ENCODE peak calls at places on chromosomes 6 and 20, in four cellular contexts. N is fibroblast of pulmonary artery, F is astrocyte of the cerebellum, T is tibial artery. C is an unnamed sample.

GRCh38 chr20:33893314-33893713 is 82.2 kb downstream of the CHMP4B start:
- DNase-seq in N (peak; percentile 43), F (no peak), T (no peak), C (no peak)

GRCh38 chr20:1185781-1186334 is 1.1 kb upstream of the TMEM74B start:
- DNase-seq in N (peak; percentile 48), F (no peak), T (no peak), C (peak; percentile 52)

GRCh38 chr6:156378853-156379252 is 398.3 kb upstream of the ARID1B start:
- DNase-seq in N (no peak), F (no peak), T (no peak), C (no peak)

GRCh38 chr6:166446146-166446545 is 63.4 kb upstream of the MPC1 start:
- DNase-seq in N (no peak), F (no peak), T (no peak), C (no peak)

GRCh38 chr6:166005846-166006592 is 161.6 kb downstream of the TBXT start:
- DNase-seq in N (peak; percentile 91), F (peak; percentile 74), T (peak; percentile 81), C (peak; percentile 87)

GRCh38 chr6:32945953-32946352 is 5.1 kb upstream of the HLA-DMB start:
- DNase-seq in N (no peak), F (no peak), T (no peak), C (no peak)

GRCh38 chr6:65557224-65557623 is 149.8 kb downstream of the EYS start:
- DNase-seq in N (no peak), F (no peak), T (no peak), C (no peak)

GRCh38 chr6:149446791-149447376 is 37.9 kb downstream of the ZC3H12D start:
- DNase-seq in N (no peak), F (no peak), T (peak; percentile 16), C (no peak)

GRCh38 chr6:149261364-149261763 is 56.1 kb upstream of the TAB2 start:
- DNase-seq in N (no peak), F (no peak), T (no peak), C (no peak)

DNA sequence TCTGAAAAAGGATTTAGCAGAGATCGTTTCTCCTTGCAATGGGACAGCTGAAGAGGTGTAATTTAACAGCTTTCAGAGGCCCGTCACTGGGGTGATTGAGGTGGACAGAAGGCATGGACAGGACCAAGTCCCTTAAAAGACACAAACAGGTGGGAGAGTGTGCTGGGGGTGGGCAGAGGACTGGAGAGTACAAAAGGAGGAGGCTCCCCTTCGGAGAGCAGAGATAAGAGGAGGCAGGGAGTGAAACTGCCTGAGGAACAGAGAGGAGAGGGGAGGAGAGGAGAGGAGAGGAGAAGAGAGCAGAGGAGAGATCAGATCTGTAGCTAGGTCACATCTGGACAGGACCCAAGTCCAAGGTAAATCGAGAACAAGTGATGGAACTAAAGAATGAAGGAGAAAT is 48.6 kb upstream of the PKHD1 start:
- DNase-seq in N (no peak), F (no peak), T (no peak), C (no peak)
- H3K4me3 ChIP-seq in N (no peak overlapping the region), F (no peak overlapping the region), T (no peak overlapping the region), C (no peak overlapping the region)

DNA sequence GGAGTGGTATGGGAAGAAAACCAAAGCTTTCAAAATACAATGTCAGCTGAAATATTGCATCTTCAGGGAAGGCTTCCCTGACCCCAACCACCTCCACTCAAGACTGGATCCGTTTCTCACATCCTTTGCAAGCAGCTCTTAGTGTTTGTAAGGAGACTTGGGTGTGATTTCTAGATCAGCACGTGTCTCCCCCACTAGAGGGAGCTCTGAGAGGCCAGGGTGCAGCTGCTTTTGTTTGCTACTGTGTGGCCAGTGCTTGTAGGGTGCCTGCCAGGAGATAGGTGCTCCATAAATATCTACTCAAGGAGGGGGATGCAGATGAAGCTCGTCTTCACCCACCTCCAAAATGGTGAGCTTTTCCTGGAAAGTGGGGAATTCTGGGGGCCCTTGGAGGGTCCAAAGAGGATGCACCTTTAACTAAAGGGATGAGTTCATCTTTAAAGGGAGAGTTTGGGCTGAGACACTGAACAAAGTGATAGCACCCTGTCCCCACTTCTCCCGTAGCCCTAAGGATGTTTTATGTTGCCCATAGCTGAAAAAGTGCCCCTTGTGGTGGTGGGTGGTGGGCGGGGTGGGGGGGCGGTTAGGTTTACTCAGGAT is 52.6 kb upstream of the MAFB start:
- DNase-seq in N (peak; percentile 57), F (no peak), T (no peak), C (peak; percentile 54)
- TF ChIP-seq CTCF in N (peak; percentile 75), F (peak; percentile 62), T (peak; percentile 57), C (peak; percentile 76)

GRCh38 chr6:54876871-54877270 is 30.3 kb downstream of the FAM83B start:
- DNase-seq in N (no peak), F (no peak), T (no peak), C (no peak)

GRCh38 chr6:54875539-54875938 is 29.0 kb downstream of the FAM83B start:
- DNase-seq in N (no peak), F (no peak), T (no peak), C (no peak)

GRCh38 chr6:54876365-54876764 is 29.8 kb downstream of the FAM83B start:
- DNase-seq in N (no peak), F (no peak), T (no peak), C (no peak)

GRCh38 chr6:54874349-54875048 is 27.9 kb downstream of the FAM83B start:
- DNase-seq in N (no peak), F (no peak), T (no peak), C (peak; percentile 38)

DNA sequence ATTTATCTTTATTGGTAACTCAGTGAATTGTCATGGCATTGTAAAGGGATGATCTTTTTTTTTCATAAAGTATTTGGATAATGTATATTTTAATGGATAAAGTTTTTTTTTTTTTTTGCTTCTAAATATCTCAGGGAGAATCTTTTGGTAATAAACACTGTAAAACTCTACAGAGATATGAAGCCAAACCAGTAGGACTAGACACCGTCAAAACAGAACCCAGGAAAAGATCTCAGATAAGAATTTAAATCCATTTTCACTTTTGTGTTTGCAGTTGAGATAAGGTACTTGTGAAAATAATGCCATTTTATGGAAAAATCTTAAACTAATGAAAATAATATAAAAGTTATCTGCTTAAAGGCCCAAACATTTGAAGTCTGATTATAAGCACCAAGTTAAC is 27.0 kb downstream of the FAM83B start:
- DNase-seq in N (no peak), F (no peak), T (no peak), C (peak; percentile 15)
- H3K4me3 ChIP-seq in N (no peak overlapping the region), F (no peak overlapping the region), T (no peak overlapping the region), C (no peak overlapping the region)

GRCh38 chr6:31113861-31114539 is 600 bp upstream of the PSORS1C1 start:
- DNase-seq in N (peak; percentile 37), F (peak; percentile 94), T (no peak), C (no peak)
- TF ChIP-seq CTCF in N (no peak), F (no peak), T (no peak), C (no peak)

DNA sequence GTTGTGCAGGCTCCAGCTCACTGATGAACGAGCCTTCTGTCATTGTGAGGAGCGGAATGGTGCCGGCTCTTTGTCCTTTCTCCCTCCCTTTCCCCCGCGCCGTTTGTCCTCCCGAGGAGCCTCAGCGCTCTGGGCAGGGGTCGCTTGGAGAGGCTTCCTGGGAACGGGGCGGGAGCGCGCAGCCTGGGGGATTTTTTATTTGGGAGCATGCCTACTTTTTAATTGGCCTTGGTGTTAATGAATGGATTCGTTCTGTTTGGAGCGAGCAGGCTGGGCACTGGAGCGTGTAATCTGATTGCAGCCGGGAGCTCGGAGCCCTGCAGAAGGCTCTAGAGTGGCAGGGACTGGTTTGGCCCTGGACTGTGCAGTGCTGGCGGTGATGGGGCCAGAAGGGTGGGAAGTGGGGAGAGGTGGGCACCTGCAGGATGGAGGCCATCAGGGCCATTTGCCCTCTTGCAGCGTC is 118.8 kb downstream of the CDH4 start:
- DNase-seq in N (no peak), F (no peak), T (no peak), C (no peak)
- H3K4me3 ChIP-seq in N (no peak overlapping the region), F (no peak overlapping the region), T (no peak overlapping the region), C (no peak overlapping the region)

GRCh38 chr6:97656236-97656635 is 373.2 kb upstream of the MMS22L start:
- DNase-seq in N (no peak), F (no peak), T (no peak), C (no peak)

GRCh38 chr6:97653517-97653916 is 370.5 kb upstream of the MMS22L start:
- DNase-seq in N (no peak), F (no peak), T (no peak), C (no peak)

GRCh38 chr6:97656706-97657350 is 373.8 kb upstream of the MMS22L start:
- DNase-seq in N (no peak), F (no peak), T (no peak), C (no peak)

GRCh38 chr6:97653076-97653475 is 370.1 kb upstream of the MMS22L start:
- DNase-seq in N (no peak), F (no peak), T (no peak), C (no peak)

GRCh38 chr6:97654674-97655073 is 371.7 kb upstream of the MMS22L start:
- DNase-seq in N (no peak), F (no peak), T (no peak), C (no peak)
- TF ChIP-seq CTCF in N (no peak), F (no peak), T (no peak), C (no peak)

GRCh38 chr6:22147469-22147815 is 149.4 kb downstream of the PRL start:
- DNase-seq in N (no peak), F (no peak), T (no peak), C (no peak)
- H3K4me3 ChIP-seq in N (no peak overlapping the region), F (no peak overlapping the region), T (no peak overlapping the region), C (peak overlapping the region; percentile 28)